ENCODE peak calls at places on chromosomes 3 and 15, in seven cellular contexts. E is nephron progenitor cell, X is GM06990, M is heart left ventricle, I is HFFc6, J is endothelial cell, G is IMR-90. V is an unnamed sample.
A peak's percentile ranks its signal among the peaks of the same experiment; 100 is the strongest.

GRCh38 chr3:63565220-63565619 is 87.3 kb upstream of the SNTN start:
- DNase-seq in G (no peak), X (no peak), E (no peak), I (no peak), M (no peak), J (no peak), V (no peak)

GRCh38 chr3:106440672-106441071 is 571.9 kb upstream of the CBLB start:
- DNase-seq in I (no peak), M (no peak), E (no peak), J (no peak), G (no peak), X (no peak), V (no peak)

GRCh38 chr3:9915252-9916141 is 1.4 kb upstream of the IL17RC start:
- DNase-seq in G (peak; percentile 52), X (peak; percentile 35), E (peak; percentile 72), M (peak; percentile 86), J (peak; percentile 66), I (peak; percentile 51), V (no peak)

GRCh38 chr3:58471025-58471887 is 20.6 kb upstream of the KCTD6 start:
- DNase-seq in G (peak; percentile 83), I (peak; percentile 71), J (no peak), X (no peak), E (peak; percentile 21), M (no peak), V (peak; percentile 95)

GRCh38 chr3:109731639-109732473 is 394.5 kb upstream of the DPPA4 start:
- DNase-seq in X (peak; percentile 0), G (peak; percentile 72), J (peak; percentile 58), I (peak; percentile 60), E (peak; percentile 60), M (no peak), V (peak; percentile 25)

GRCh38 chr3:80785475-80785874 is 976.0 kb downstream of the GBE1 start:
- DNase-seq in E (no peak), G (no peak), I (no peak), J (no peak), X (no peak), M (no peak), V (no peak)

GRCh38 chr3:134487406-134487805 is 1.5 kb downstream of the CEP63 start:
- DNase-seq in G (no peak), M (no peak), E (no peak), I (no peak), X (peak; percentile 60), J (no peak), V (no peak)

GRCh38 chr3:9669720-9670432 is 20.6 kb downstream of the MTMR14 start:
- DNase-seq in J (no peak), G (no peak), E (no peak), I (peak; percentile 12), M (no peak), X (no peak), V (peak; percentile 81)

GRCh38 chr3:176514297-176514696 is 683.0 kb downstream of the TBL1XR1 start:
- DNase-seq in I (no peak), E (peak; percentile 15), X (no peak), M (no peak), J (peak; percentile 56), G (peak; percentile 42), V (no peak)

GRCh38 chr3:48689384-48689783 is 3.7 kb upstream of the NCKIPSD start:
- DNase-seq in I (no peak), M (no peak), E (no peak), J (no peak), X (no peak), G (no peak), V (no peak)

GRCh38 chr3:71163216-71163918 is 420.2 kb downstream of the FOXP1 start:
- DNase-seq in I (no peak), J (no peak), G (no peak), E (no peak), M (no peak), X (no peak), V (no peak)

GRCh38 chr3:427128-427527 is 230.6 kb downstream of the CHL1 start:
- DNase-seq in I (no peak), X (no peak), J (no peak), M (no peak), E (no peak), G (no peak), V (no peak)

GRCh38 chr15:44195151-44195740 is at the start of gene FRMD5:
- DNase-seq in M (peak; percentile 90), E (peak; percentile 94), X (peak; percentile 88), I (peak; percentile 91), J (peak; percentile 92), G (peak; percentile 95), V (peak; percentile 89)

GRCh38 chr3:59251899-59252298 is 202.1 kb upstream of the CFAP20DC start:
- DNase-seq in E (no peak), J (no peak), M (no peak), G (peak; percentile 20), X (no peak), I (no peak), V (peak; percentile 98)

GRCh38 chr15:52463638-52464037 is 65.0 kb downstream of the MYO5A start:
- DNase-seq in I (peak; percentile 25), J (no peak), X (no peak), G (peak; percentile 39), M (no peak), E (no peak), V (no peak)
- TF ChIP-seq CTCF in I (peak; percentile 45), J (no peak), X (peak; percentile 25), G (no peak), M (peak; percentile 9), E (no peak), V (no peak)

GRCh38 chr3:119884161-119884557 is 102.3 kb downstream of the NR1I2 start:
- DNase-seq in I (no peak), E (no peak), G (no peak), M (no peak), J (no peak), X (no peak), V (no peak)

GRCh38 chr3:119885746-119886530 is 104.0 kb downstream of the NR1I2 start:
- DNase-seq in I (peak; percentile 80), X (no peak), E (no peak), J (no peak), M (no peak), G (no peak), V (peak; percentile 6)

GRCh38 chr3:119880966-119881365 is 99.1 kb downstream of the NR1I2 start:
- DNase-seq in M (no peak), X (no peak), E (no peak), J (no peak), I (peak; percentile 15), G (peak; percentile 62), V (no peak)

DNA sequence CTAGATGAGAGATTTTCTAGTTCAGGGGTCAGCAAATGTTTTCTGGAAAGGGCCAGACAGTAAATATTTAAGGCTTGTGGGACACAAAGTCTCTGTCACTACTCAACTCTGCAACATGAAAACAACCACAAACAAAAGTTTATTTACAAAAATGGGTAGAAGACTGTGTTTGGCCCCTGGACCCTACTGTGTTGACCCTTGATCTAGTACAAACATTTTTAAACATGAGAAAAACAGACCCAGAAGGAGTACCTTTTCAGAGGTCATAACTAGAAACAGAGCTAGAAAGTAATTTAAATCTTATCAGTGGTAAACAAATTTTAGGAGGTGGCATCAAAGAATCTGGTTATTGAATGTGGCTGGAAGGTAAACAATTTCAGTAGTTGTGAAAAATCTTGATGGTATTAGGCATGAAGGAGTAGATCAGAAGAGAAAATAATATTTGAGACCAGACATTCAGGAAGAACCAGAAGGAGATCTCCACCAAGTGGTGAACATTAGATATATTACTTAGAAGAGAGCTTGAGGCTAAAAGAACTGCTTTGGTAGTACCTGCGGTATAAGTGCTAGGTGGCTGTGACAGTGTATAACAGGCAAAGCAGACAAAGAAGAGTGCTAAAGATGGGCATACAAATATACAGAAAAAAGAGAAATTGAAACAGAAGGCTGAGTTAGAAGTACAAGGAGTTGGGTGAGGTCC is 101.7 kb downstream of the NR1I2 start:
- DNase-seq in M (no peak), G (no peak), I (no peak), X (no peak), E (no peak), J (no peak), V (no peak)
- TF ChIP-seq CTCF in M (no peak), G (no peak), I (peak; percentile 35), X (no peak), E (no peak), J (no peak), V (no peak)

GRCh38 chr3:188362405-188362831 is 208.5 kb downstream of the LPP start:
- DNase-seq in I (peak; percentile 79), E (no peak), J (no peak), M (no peak), G (peak; percentile 69), X (no peak), V (no peak)
- TF ChIP-seq CTCF in I (peak; percentile 41), E (no peak), J (no peak), M (no peak), G (peak; percentile 12), X (no peak), V (peak; percentile 18)

DNA sequence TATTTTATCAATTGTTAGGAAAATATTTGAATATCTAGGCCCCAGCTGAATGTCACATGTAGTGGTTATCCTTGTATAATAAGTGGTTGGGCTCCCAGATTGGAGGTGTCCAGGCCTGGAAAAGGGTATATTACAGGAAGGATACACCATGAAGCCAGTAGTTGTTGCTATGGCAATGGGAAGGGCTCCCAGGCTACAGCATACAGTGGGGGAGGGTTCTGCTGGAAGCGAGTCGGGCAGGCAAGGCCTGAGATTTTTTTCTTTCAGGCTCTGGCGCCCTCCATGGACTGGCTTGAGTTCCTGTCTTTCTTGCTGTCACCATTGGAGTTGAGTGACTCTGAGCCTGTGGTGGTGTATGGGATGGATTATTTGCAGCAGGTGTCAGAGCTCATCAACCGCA is 8.9 kb downstream of the ECE2 start:
- DNase-seq in X (no peak), E (peak; percentile 55), G (peak; percentile 65), I (peak; percentile 78), M (no peak), J (peak; percentile 70), V (peak; percentile 48)
- TF ChIP-seq CTCF in X (peak; percentile 36), E (no peak), G (peak; percentile 57), I (peak; percentile 70), M (peak; percentile 18), J (no peak), V (peak; percentile 67)

DNA sequence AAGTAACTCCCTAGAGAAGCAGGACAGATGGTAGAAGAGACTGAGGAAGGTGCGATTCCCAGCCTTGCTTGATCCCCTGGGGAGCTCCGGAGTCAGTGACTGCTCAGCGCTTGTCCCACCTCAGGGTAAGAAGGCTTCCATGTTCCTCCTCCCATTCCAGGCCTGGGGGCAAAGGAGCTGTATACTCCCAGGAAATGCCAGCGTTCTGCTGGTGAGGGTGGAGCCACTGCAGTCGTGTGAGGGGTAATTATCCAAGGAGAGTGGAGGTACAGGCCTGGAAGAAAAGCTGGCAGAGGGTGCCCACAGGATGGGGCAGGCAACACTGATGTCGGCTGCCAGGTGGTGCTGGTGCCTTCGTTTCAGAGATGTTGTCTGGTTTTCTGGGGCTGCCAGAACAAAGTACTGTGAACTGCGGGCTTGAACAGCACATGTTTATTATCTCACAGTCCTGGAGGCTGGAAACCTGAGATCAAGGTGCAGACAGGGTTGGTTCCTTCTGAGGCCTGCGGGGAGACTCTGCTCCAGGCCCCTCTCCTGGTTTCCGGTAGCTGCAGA is 12.1 kb upstream of the APBA2 start:
- DNase-seq in M (no peak), X (no peak), E (no peak), I (no peak), J (no peak), G (no peak), V (no peak)
- TF ChIP-seq CTCF in M (no peak), X (no peak), E (no peak), I (no peak), J (no peak), G (peak; percentile 12), V (peak; percentile 16)

DNA sequence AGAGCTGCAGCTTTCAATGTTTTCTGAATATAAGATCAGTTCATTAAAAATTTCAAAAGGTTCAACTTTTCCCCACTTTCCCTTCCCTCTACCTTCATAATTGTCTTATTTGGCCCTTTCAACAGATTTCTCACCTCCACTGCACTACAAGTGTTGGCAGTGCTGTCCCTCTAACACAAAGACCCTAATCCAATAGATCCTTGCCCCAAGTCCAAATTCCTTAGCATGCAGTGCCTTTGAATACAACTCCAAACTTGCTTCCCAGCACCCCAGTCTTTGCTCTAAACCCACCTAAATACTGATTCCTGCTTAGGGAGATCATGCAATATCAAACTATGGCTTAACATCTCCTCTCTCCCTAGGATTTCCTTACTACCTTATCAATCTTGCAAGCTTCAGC is 43.9 kb downstream of the TJP1 start:
- DNase-seq in J (no peak), X (no peak), E (no peak), G (no peak), I (no peak), M (no peak), V (no peak)
- TF ChIP-seq CTCF in J (no peak), X (no peak), E (no peak), G (no peak), I (no peak), M (no peak), V (no peak)